ENCODE peak calls at places on chromosomes 2 and 18, in four cellular contexts. A is tibial nerve, V is cardiac muscle cell, J is upper lobe of left lung. X is an unnamed sample. For H3K27me3, the result is how much of the 10 kb centered on the place peaks cover.

GRCh38 chr2:10016802-10017258 is 26.5 kb upstream of the KLF11 start:
- DNase-seq in A (no peak), V (no peak), J (no peak), X (no peak)

GRCh38 chr2:119283873-119284331 is 60.3 kb downstream of the STEAP3 start:
- DNase-seq in V (peak), J (peak), A (peak), X (no peak)

GRCh38 chr2:189092936-189093335 is 86.6 kb downstream of the COL5A2 start:
- DNase-seq in V (peak), J (no peak), A (peak), X (no peak)

GRCh38 chr2:216034065-216034464 is 20.7 kb upstream of the MREG start:
- DNase-seq in V (peak), J (peak), A (peak), X (peak)

GRCh38 chr2:15668611-15669305 is 77.1 kb downstream of the DDX1 start:
- DNase-seq in V (peak), J (no peak), A (no peak), X (no peak)

GRCh38 chr2:5690231-5690630 is 2.0 kb upstream of the SOX11 start:
- DNase-seq in J (no peak), A (no peak), V (no peak), X (no peak)

GRCh38 chr2:53913721-53914120 is 54.0 kb upstream of the GPR75 start:
- DNase-seq in A (no peak), V (peak), J (no peak), X (no peak)

GRCh38 chr2:142742301-142743214 is 134.9 kb upstream of the KYNU start:
- DNase-seq in J (no peak), A (no peak), V (peak), X (no peak)

GRCh38 chr2:148926291-148926961 is 51.4 kb downstream of the KIF5C start:
- DNase-seq in J (peak), V (peak), A (no peak), X (peak)

GRCh38 chr2:46803911-46804670 is 111.5 kb downstream of the MCFD2 start:
- DNase-seq in J (no peak), A (no peak), V (peak), X (no peak)

GRCh38 chr2:105397959-105398521 is 811 bp downstream of the FHL2 start:
- DNase-seq in J (no peak), V (peak), A (no peak), X (no peak)

DNA sequence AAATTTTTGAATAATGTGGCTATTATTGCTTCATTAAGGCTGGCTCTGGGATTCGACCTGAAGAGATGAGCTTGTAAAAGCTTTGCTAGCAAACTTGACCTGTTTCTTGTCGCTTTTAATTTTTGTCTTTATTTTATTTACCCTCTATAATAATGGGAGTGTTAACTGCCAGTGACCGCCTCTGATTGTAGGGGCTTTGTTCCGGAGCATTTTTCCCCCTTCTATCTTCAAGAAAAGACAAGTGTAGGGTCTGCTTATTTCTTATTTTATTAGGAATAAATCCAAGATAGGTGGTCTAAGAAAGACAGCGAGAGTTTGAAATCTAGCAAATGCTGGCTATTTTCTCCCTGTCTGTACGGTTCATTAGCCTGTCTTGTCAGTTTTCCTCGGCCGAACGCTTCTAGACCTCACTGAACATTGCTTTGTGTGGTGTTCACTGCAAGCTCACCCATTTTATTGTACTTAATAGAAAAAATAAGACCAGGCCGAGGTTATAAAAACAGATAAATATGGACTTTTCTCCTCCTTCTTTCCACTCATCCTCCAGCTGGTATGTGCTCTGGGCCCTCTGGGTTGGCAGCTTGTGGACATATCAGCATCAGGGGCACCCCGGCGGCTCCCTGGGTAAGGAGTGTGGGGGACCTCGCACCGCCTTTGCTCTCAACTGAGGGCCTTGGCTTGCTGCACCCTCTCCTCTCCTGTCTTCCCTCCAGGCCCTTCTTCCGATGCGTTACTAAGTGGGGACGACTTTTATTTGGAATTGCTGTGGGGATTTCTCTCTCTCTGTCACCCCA is 8.5 kb downstream of the MEIS1 start:
- DNase-seq in J (no peak), V (no peak), A (no peak), X (no peak)
- H3K27me3 ChIP-seq in J (under half), V (under half), A (under half), X (half or more)

GRCh38 chr2:231679906-231680283 is 28.4 kb upstream of the PTMA start:
- DNase-seq in J (no peak), V (no peak), A (no peak), X (no peak)
- TF ChIP-seq CTCF in J (no peak), V (no peak), A (no peak), X (no peak)

DNA sequence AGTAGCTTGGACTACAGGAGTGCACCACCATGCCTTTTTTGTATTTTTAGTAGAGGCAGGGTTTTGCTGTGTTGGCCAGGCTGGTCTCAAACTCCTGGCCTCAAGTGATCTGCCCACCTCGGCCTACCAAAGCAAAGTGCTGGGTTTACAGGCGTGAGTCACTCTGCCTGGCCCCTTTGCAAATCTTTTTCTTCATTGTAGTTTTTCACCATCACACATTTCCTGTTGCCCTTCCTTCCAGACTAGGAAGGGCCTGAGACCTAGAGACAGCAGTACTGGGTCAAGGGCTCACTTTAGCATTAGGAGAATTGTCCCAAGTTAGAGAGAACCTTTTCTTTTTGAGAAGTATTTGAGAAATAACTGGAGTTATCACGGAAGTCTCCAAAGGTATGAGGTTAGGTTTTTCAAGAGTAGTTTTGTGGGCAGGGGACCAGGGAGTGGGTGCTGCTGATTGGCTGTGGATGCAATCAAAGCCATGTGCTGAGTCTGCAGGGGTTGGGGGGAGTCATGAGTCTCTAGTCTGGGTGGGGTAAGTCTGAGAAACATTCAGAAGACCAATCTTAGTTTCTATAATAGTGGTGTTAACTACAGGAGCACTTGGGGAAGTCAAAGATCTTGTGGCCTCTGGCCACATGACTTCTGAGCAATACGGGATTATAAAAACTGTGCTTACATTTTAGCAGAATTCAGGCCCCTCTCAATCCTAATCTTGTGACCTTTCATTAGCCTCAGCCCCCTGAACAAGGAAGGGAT is 23.7 kb downstream of the B3GNT2 start:
- DNase-seq in V (no peak), J (peak), A (no peak), X (no peak)
- H3K27ac ChIP-seq in V (no peak), J (peak), A (no peak), X (no peak)

DNA sequence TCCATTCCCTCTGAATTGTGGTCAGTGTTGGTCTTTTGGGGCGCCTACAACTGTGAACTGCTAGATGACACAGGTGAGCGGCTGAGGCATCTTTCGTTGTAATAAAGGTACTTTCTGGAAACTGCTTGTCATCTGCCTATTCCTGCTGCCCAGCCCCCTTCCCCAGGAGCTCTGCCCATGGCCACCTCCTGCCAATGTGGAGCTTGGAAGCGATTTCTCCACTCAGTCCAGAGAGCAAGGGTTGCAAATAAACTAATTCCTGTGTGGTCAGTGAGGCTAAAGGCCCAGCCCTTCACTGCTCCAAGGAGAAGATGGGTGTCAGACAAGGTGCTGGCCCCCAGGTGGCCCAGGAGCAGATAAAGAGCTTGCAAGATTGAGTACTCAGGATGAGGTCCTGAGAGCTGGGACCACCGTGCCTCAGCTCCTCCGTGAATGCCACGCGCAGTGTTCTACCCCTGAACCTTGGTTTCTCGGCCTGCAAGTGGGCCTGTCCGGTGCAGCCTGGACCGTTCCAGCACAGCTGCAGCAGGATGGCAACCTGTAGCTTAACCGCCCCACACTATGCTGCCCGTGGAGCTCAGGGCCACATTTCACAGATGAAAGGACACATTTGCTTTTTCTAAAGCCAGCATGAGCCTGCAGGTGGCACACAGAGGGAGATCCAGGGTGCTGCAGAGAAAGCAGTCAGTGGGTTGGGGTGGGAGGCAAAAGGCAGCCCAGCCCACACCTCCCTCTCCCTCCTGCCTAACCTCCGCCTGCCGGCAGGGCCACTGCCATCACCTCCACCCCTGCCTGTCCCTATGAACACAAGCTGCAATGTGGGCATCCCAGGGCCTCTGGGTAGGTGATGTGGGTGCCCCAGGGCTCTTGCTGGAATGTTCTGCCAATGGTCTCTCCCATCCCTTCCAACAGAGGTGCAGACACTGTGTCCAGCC is 78.7 kb upstream of the OTOF start:
- DNase-seq in J (peak), V (no peak), A (no peak), X (no peak)
- H3K27me3 ChIP-seq in J (under half), V (under half), A (under half), X (under half)

GRCh38 chr18:52288403-52289004 is 51.5 kb upstream of the DCC start:
- DNase-seq in V (peak), A (no peak), J (peak), X (no peak)
- TF ChIP-seq CTCF in V (peak), A (no peak), J (peak), X (no peak)

GRCh38 chr2:69932596-69932922 is 17.6 kb downstream of the MXD1 start:
- DNase-seq in J (no peak), V (no peak), A (no peak), X (no peak)

GRCh38 chr2:69933254-69933828 is 18.4 kb downstream of the MXD1 start:
- DNase-seq in V (no peak), A (no peak), J (peak), X (no peak)

GRCh38 chr2:69934614-69934908 is 19.7 kb downstream of the MXD1 start:
- DNase-seq in A (no peak), V (no peak), J (no peak), X (no peak)

GRCh38 chr2:69935011-69935410 is 20.1 kb downstream of the MXD1 start:
- DNase-seq in J (no peak), V (no peak), A (no peak), X (no peak)

GRCh38 chr2:69933839-69934613 is 19.1 kb downstream of the MXD1 start:
- DNase-seq in V (peak), A (no peak), J (peak), X (no peak)
- H3K27ac ChIP-seq in V (no peak), A (no peak), J (peak), X (no peak)

X was measured in CD4-positive, alpha-beta T cell.